ENCODE peak calls at places on chromosomes 11 and 22, in four cellular contexts. X is pancreas, E is testis, A is HCT116. J is an unnamed sample.
A peak's percentile ranks its signal among the peaks of the same experiment; 100 is the strongest.

GRCh38 chr22:23826510-23827350 is 12.1 kb downstream of the DERL3 start:
- DNase-seq in X (no peak), A (no peak), E (no peak), J (no peak)

GRCh38 chr11:124873980-124874379 is 8.7 kb downstream of the ROBO3 start:
- DNase-seq in A (no peak), X (peak; percentile 18), E (no peak), J (no peak)

GRCh38 chr11:119094816-119095065 is 6.9 kb downstream of the DPAGT1 start:
- DNase-seq in X (peak; percentile 90), E (peak; percentile 85), A (no peak), J (no peak)

GRCh38 chr11:14905104-14906033 is 13.3 kb upstream of the CYP2R1 start:
- DNase-seq in E (peak; percentile 88), A (no peak), X (peak; percentile 86), J (no peak)

GRCh38 chr11:1906623-1907423 is 12.7 kb upstream of the TNNT3 start:
- DNase-seq in E (no peak), A (no peak), X (no peak), J (no peak)

GRCh38 chr22:48745842-48746788 is 1081.6 kb downstream of the BRD1 start:
- DNase-seq in X (no peak), A (no peak), E (peak; percentile 9), J (no peak)

GRCh38 chr11:16184588-16184987 is 171.8 kb downstream of the SOX6 start:
- DNase-seq in A (no peak), E (no peak), X (no peak), J (no peak)

GRCh38 chr11:128422576-128423370 is 164.6 kb downstream of the ETS1 start:
- DNase-seq in E (no peak), A (no peak), X (no peak), J (peak; percentile 21)

GRCh38 chr22:29751139-29751538 is 15.7 kb downstream of the ZMAT5 start:
- DNase-seq in X (no peak), A (no peak), E (no peak), J (no peak)

GRCh38 chr11:74321487-74322188 is 10.2 kb upstream of the P4HA3 start:
- DNase-seq in E (peak; percentile 37), A (no peak), X (no peak), J (peak; percentile 27)

GRCh38 chr11:61796127-61796526 is 3.4 kb downstream of the FEN1 start:
- DNase-seq in A (no peak), X (no peak), E (no peak), J (no peak)

GRCh38 chr11:102436546-102436945 is 16.0 kb downstream of the TMEM123 start:
- DNase-seq in E (no peak), A (no peak), X (no peak), J (no peak)

GRCh38 chr11:102967497-102967896 is 12.0 kb upstream of the MMP13 start:
- DNase-seq in A (no peak), E (no peak), X (no peak), J (no peak)

GRCh38 chr11:103888541-103888951 is 147.9 kb upstream of the DDI1 start:
- DNase-seq in E (no peak), X (no peak), A (no peak), J (no peak)

GRCh38 chr11:110000045-110000502 is 93.1 kb upstream of the ZC3H12C start:
- DNase-seq in E (no peak), X (no peak), A (peak; percentile 23), J (no peak)

GRCh38 chr11:81963018-81963417 is 770.6 kb downstream of the FAM181B start:
- DNase-seq in E (no peak), A (no peak), X (no peak), J (no peak)

GRCh38 chr11:120316880-120317688 is 8.0 kb upstream of the TLCD5 start:
- DNase-seq in A (no peak), E (no peak), X (peak; percentile 60), J (no peak)

GRCh38 chr22:48871176-48871840 is 956.4 kb downstream of the BRD1 start:
- DNase-seq in E (no peak), X (no peak), A (no peak), J (no peak)

GRCh38 chr22:39360674-39361413 is 11.1 kb downstream of the SYNGR1 start:
- DNase-seq in X (no peak), A (no peak), E (no peak), J (peak; percentile 58)

GRCh38 chr22:49095366-49095765 is 732.3 kb downstream of the BRD1 start:
- DNase-seq in E (no peak), A (no peak), X (no peak), J (no peak)

GRCh38 chr11:10770626-10771254 is 19.7 kb downstream of the CTR9 start:
- DNase-seq in A (peak; percentile 29), E (peak; percentile 57), X (no peak), J (peak; percentile 62)

GRCh38 chr11:44305643-44306468 is 4.1 kb downstream of the ALX4 start:
- DNase-seq in A (no peak), X (peak; percentile 74), E (no peak), J (no peak)

GRCh38 chr11:104333977-104334376 is 170.0 kb upstream of the PDGFD start:
- DNase-seq in X (no peak), A (peak; percentile 7), E (peak; percentile 14), J (peak; percentile 35)

GRCh38 chr22:37508431-37508963 is 10.7 kb downstream of the CARD10 start:
- DNase-seq in X (no peak), A (no peak), E (peak; percentile 54), J (peak; percentile 80)
- TF ChIP-seq CTCF in X (no peak), A (no peak), E (no peak), J (peak; percentile 63)

GRCh38 chr11:656426-656825 is 19.4 kb downstream of the DRD4 start:
- DNase-seq in X (no peak), A (no peak), E (no peak), J (no peak)
- H3K36me3 ChIP-seq in X (peaks cover 4% of the 10 kb centered on the region), A (no peaks in the 10 kb centered on the region), E (no peaks in the 10 kb centered on the region), J (peaks cover 61% of the 10 kb centered on the region)

GRCh38 chr11:78138694-78139421 is 568 bp downstream of the ALG8 start:
- DNase-seq in A (peak; percentile 4), X (no peak), E (no peak), J (no peak)
- TF ChIP-seq CTCF in A (no peak), X (no peak), E (no peak), J (no peak)

GRCh38 chr22:38325575-38325974 is 8.3 kb upstream of the CSNK1E start:
- DNase-seq in A (no peak), X (no peak), E (no peak), J (no peak)

GRCh38 chr22:38327805-38328204 is 10.6 kb upstream of the CSNK1E start:
- DNase-seq in X (no peak), E (no peak), A (no peak), J (no peak)

GRCh38 chr22:38327396-38327795 is 10.2 kb upstream of the CSNK1E start:
- DNase-seq in E (no peak), A (no peak), X (no peak), J (no peak)
- H3K36me3 ChIP-seq in E (no peaks in the 10 kb centered on the region), A (no peaks in the 10 kb centered on the region), X (no peaks in the 10 kb centered on the region), J (no peaks in the 10 kb centered on the region)

GRCh38 chr22:41535244-41535643 is 9.0 kb downstream of the POLR3H start:
- DNase-seq in A (no peak), X (no peak), E (no peak), J (peak; percentile 60)
- TF ChIP-seq CTCF in A (no peak), X (no peak), E (no peak), J (peak; percentile 60)

GRCh38 chr11:132658004-132658403 is 874.3 kb downstream of the OPCML start:
- DNase-seq in E (no peak), A (no peak), X (no peak), J (no peak)

GRCh38 chr11:132655187-132655855 is 877.0 kb downstream of the OPCML start:
- DNase-seq in A (no peak), E (no peak), X (no peak), J (peak; percentile 16)

GRCh38 chr11:132653237-132653636 is 879.1 kb downstream of the OPCML start:
- DNase-seq in E (no peak), X (no peak), A (no peak), J (peak; percentile 53)

GRCh38 chr11:132658696-132659095 is 873.6 kb downstream of the OPCML start:
- DNase-seq in X (no peak), E (no peak), A (no peak), J (no peak)
- H3K36me3 ChIP-seq in X (no peaks in the 10 kb centered on the region), E (no peaks in the 10 kb centered on the region), A (no peaks in the 10 kb centered on the region), J (no peaks in the 10 kb centered on the region)